ENCODE peak calls at places on chromosomes 1 and 21, in four cellular contexts. A is GM13976; X is stimulated activated CD4-positive, alpha-beta T cell treated with anti-CD3 and anti-CD28 coated beads, TNF-alpha, amount 100 ng/mL, for 48 hours; B is stimulated activated CD8-positive, alpha-beta memory T cell treated with anti-CD3 and anti-CD28 coated beads, Interleukin-4, amount 100 ng/mL, for 24 hours. N is an unnamed sample.

GRCh38 chr1:160776178-160776577 is 19.8 kb upstream of the LY9 start:
- DNase-seq in A (no peak), B (no peak), X (no peak), N (no peak)

GRCh38 chr1:17636612-17637011 is 97.1 kb downstream of the ARHGEF10L start:
- DNase-seq in X (no peak), B (no peak), A (no peak), N (no peak)

GRCh38 chr1:59866459-59866858 is 51.7 kb downstream of the HOOK1 start:
- DNase-seq in A (no peak), B (no peak), X (no peak), N (no peak)

GRCh38 chr1:119712342-119713038 is 756 bp downstream of the PHGDH start:
- DNase-seq in A (peak), B (peak), X (peak), N (no peak)

GRCh38 chr1:11893907-11894251 is 32.3 kb downstream of the KIAA2013 start:
- DNase-seq in X (peak), B (peak), A (peak), N (peak)

GRCh38 chr1:193520472-193520871 is 334.1 kb upstream of the B3GALT2 start:
- DNase-seq in B (no peak), A (no peak), X (no peak), N (no peak)

GRCh38 chr21:22993822-22994574 is 1995.8 kb downstream of the NCAM2 start:
- DNase-seq in B (no peak), X (no peak), A (no peak), N (no peak)

GRCh38 chr1:234725177-234726132 is 115.5 kb upstream of the IRF2BP2 start:
- DNase-seq in B (peak), X (no peak), A (no peak), N (no peak)

GRCh38 chr1:29395724-29396437 is 159.6 kb downstream of the PTPRU start:
- DNase-seq in X (no peak), B (no peak), A (no peak), N (no peak)

GRCh38 chr1:177392336-177392735 is 221.6 kb downstream of the BRINP2 start:
- DNase-seq in B (no peak), X (no peak), A (no peak), N (no peak)

GRCh38 chr1:44924835-44925464 is 61.4 kb downstream of the EIF2B3 start:
- DNase-seq in A (no peak), B (no peak), X (no peak), N (no peak)

GRCh38 chr1:243473281-243474210 is 217.7 kb downstream of the SDCCAG8 start:
- DNase-seq in B (no peak), A (peak), X (no peak), N (no peak)

GRCh38 chr1:47280142-47280541 is 33.8 kb downstream of the STIL start:
- DNase-seq in B (no peak), X (no peak), A (no peak), N (no peak)

GRCh38 chr21:42411197-42411869 is 7.6 kb downstream of the UBASH3A start:
- DNase-seq in B (no peak), A (no peak), X (no peak), N (no peak)

GRCh38 chr21:44613386-44614155 is 1.7 kb downstream of the KRTAP10-8 start:
- DNase-seq in A (no peak), X (no peak), B (no peak), N (no peak)

GRCh38 chr1:246008256-246008901 is 498.7 kb downstream of the SMYD3 start:
- DNase-seq in A (no peak), X (no peak), B (no peak), N (no peak)